ENCODE peak calls at places on chromosome 16, in four cellular contexts. P is DMS153, R is PC-9, N is NCI-H1048. B is an unnamed sample.

GRCh38 chr16:56610017-56610608 is 1.7 kb downstream of the MT2A start:
- DNase-seq in R (peak), P (no peak), N (no peak), B (peak)

GRCh38 chr16:31709181-31709580 is 164.4 kb upstream of the ZNF267 start:
- DNase-seq in P (no peak), N (no peak), R (no peak), B (no peak)

GRCh38 chr16:71781741-71782140 is 26.9 kb downstream of the AP1G1 start:
- DNase-seq in R (peak), N (no peak), P (no peak), B (peak)

GRCh38 chr16:154223-155030 is 2.0 kb downstream of the HBZ start:
- DNase-seq in R (no peak), N (no peak), P (no peak), B (no peak)

GRCh38 chr16:48489376-48489775 is 104.2 kb upstream of the SIAH1 start:
- DNase-seq in R (no peak), P (no peak), N (no peak), B (no peak)

GRCh38 chr16:55471448-55472097 is 7.4 kb upstream of the MMP2 start:
- DNase-seq in N (no peak), R (peak), P (no peak), B (peak)

GRCh38 chr16:75593825-75594820 is 27.9 kb downstream of the GABARAPL2 start:
- DNase-seq in N (no peak), R (no peak), P (peak), B (peak)

GRCh38 chr16:85785927-85786326 is 13.4 kb downstream of the EMC8 start:
- DNase-seq in N (no peak), R (no peak), P (no peak), B (peak)

GRCh38 chr16:74556375-74556922 is 50.5 kb downstream of the GLG1 start:
- DNase-seq in R (peak), P (no peak), N (no peak), B (peak)

GRCh38 chr16:66468321-66468965 is 41.3 kb downstream of the BEAN1 start:
- DNase-seq in N (no peak), P (no peak), R (no peak), B (no peak)

GRCh38 chr16:66842765-66843164 is 1.4 kb upstream of the CA7 start:
- DNase-seq in P (no peak), R (no peak), N (no peak), B (no peak)

GRCh38 chr16:11232852-11233726 is 22.9 kb downstream of the SOCS1 start:
- DNase-seq in R (no peak), N (no peak), P (no peak), B (no peak)

GRCh38 chr16:55542459-55543082 is 23.9 kb upstream of the CAPNS2 start:
- DNase-seq in R (no peak), P (no peak), N (no peak), B (peak)

GRCh38 chr16:49596699-49597291 is 223.2 kb downstream of the C16orf78 start:
- DNase-seq in R (no peak), P (no peak), N (no peak), B (no peak)